ENCODE peak calls at places on chromosomes 16 and 17, in nine cellular contexts. I is prostate gland, J is spleen, R is HCT116, X is H1, U is stomach, F is esophagus muscularis mucosa, C is breast epithelium, Z is suprapubic skin. E is an unnamed sample.

GRCh38 chr17:11853321-11854151 is 143.7 kb downstream of the ZNF18 start:
- DNase-seq in I (no peak), J (no peak), R (no peak), X (no peak), U (no peak), F (no peak), C (no peak), Z (no peak), E (no peak)

GRCh38 chr17:42779942-42780815 is at the start of gene WNK4:
- DNase-seq in I (peak), J (peak), R (no peak), X (peak), U (peak), F (no peak), C (no peak), Z (no peak), E (peak)

GRCh38 chr16:14337303-14338191 is 266.4 kb downstream of the MRTFB start:
- DNase-seq in I (peak), J (no peak), R (no peak), X (no peak), U (no peak), F (no peak), C (no peak), Z (no peak), E (no peak)

GRCh38 chr17:36742267-36743000 is 141.1 kb downstream of the MRM1 start:
- DNase-seq in I (no peak), J (peak), R (no peak), X (peak), U (no peak), F (no peak), C (no peak), Z (no peak), E (no peak)

GRCh38 chr17:67503184-67503583 is 126.1 kb downstream of the PITPNC1 start:
- DNase-seq in I (no peak), J (no peak), R (peak), X (no peak), U (no peak), F (no peak), C (no peak), Z (no peak), E (no peak)

GRCh38 chr16:49660647-49661046 is 195.3 kb downstream of the ZNF423 start:
- DNase-seq in I (no peak), J (no peak), R (no peak), X (no peak), U (no peak), F (no peak), C (no peak), Z (no peak), E (no peak)

GRCh38 chr16:76157629-76158028 is 119.6 kb upstream of the CNTNAP4 start:
- DNase-seq in I (no peak), J (no peak), R (no peak), X (no peak), U (no peak), F (no peak), C (no peak), Z (no peak), E (no peak)

GRCh38 chr17:64155751-64156544 is 26.0 kb upstream of the ERN1 start:
- DNase-seq in I (peak), J (peak), R (no peak), X (no peak), U (peak), F (no peak), C (peak), Z (peak), E (peak)

GRCh38 chr16:24609740-24610420 is 70.5 kb downstream of the RBBP6 start:
- DNase-seq in I (peak), J (no peak), R (no peak), X (peak), U (peak), F (no peak), C (peak), Z (peak), E (peak)

GRCh38 chr17:39667262-39668140 is 752 bp upstream of the PNMT start:
- DNase-seq in I (no peak), J (peak), R (no peak), X (peak), U (peak), F (no peak), C (no peak), Z (no peak), E (no peak)

GRCh38 chr17:78042542-78042941 is 84.0 kb downstream of the TNRC6C start:
- DNase-seq in I (no peak), J (no peak), R (no peak), X (no peak), U (no peak), F (peak), C (no peak), Z (no peak), E (no peak)

GRCh38 chr17:1180958-1181768 is 1.4 kb upstream of the ABR start:
- DNase-seq in I (no peak), J (peak), R (no peak), X (peak), U (no peak), F (no peak), C (no peak), Z (no peak), E (no peak)

GRCh38 chr17:15384142-15384803 is 42.9 kb upstream of the TEKT3 start:
- DNase-seq in I (no peak), J (no peak), R (no peak), X (no peak), U (no peak), F (peak), C (no peak), Z (peak), E (peak)

GRCh38 chr16:50265260-50265659 is 1.1 kb upstream of the ADCY7 start:
- DNase-seq in I (no peak), J (peak), R (peak), X (no peak), U (peak), F (no peak), C (no peak), Z (no peak), E (peak)

GRCh38 chr16:18932243-18932997 is 6.2 kb upstream of the SMG1 start:
- DNase-seq in I (no peak), J (no peak), R (no peak), X (no peak), U (no peak), F (no peak), C (no peak), Z (no peak), E (no peak)

GRCh38 chr17:59666235-59666634 is 41.0 kb downstream of the PTRH2 start:
- DNase-seq in I (no peak), J (no peak), R (no peak), X (no peak), U (no peak), F (no peak), C (no peak), Z (no peak), E (no peak)

GRCh38 chr17:80596760-80597608 is 52.3 kb downstream of the RPTOR start:
- DNase-seq in I (no peak), J (no peak), R (no peak), X (no peak), U (no peak), F (no peak), C (no peak), Z (no peak), E (no peak)

GRCh38 chr17:2615882-2616281 is 22.4 kb downstream of the PAFAH1B1 start:
- DNase-seq in I (no peak), J (no peak), R (no peak), X (no peak), U (no peak), F (no peak), C (no peak), Z (no peak), E (no peak)

GRCh38 chr16:11101695-11102522 is 154.1 kb downstream of the SOCS1 start:
- DNase-seq in I (no peak), J (no peak), R (no peak), X (no peak), U (no peak), F (no peak), C (no peak), Z (no peak), E (no peak)

GRCh38 chr16:77289331-77289809 is 90.2 kb downstream of the SYCE1L start:
- DNase-seq in I (no peak), J (no peak), R (no peak), X (no peak), U (no peak), F (no peak), C (no peak), Z (no peak), E (no peak)

GRCh38 chr17:3893003-3893719 is at the start of gene CAMKK1:
- DNase-seq in I (peak), J (peak), R (peak), X (peak), U (peak), F (peak), C (peak), Z (peak), E (peak)

GRCh38 chr16:278863-279366 is 1.5 kb upstream of the ARHGDIG start:
- DNase-seq in I (no peak), J (no peak), R (no peak), X (no peak), U (peak), F (no peak), C (no peak), Z (no peak), E (no peak)

GRCh38 chr17:80254396-80255241 is 6.0 kb upstream of the RNF213 start:
- DNase-seq in I (peak), J (no peak), R (peak), X (no peak), U (peak), F (no peak), C (peak), Z (no peak), E (no peak)

GRCh38 chr16:19114359-19115147 is 789 bp downstream of the ITPRIPL2 start:
- DNase-seq in I (peak), J (peak), R (no peak), X (peak), U (peak), F (no peak), C (peak), Z (peak), E (peak)

GRCh38 chr16:87145181-87146176 is 171.7 kb downstream of the C16orf95 start:
- DNase-seq in I (no peak), J (no peak), R (peak), X (no peak), U (no peak), F (no peak), C (no peak), Z (peak), E (no peak)

GRCh38 chr17:58352843-58353719 is 1.1 kb upstream of the SUPT4H1 start:
- DNase-seq in I (peak), J (peak), R (no peak), X (peak), U (no peak), F (no peak), C (peak), Z (no peak), E (peak)

GRCh38 chr16:55077231-55077630 is 146.6 kb downstream of the IRX5 start:
- DNase-seq in I (no peak), J (no peak), R (no peak), X (no peak), U (no peak), F (no peak), C (no peak), Z (no peak), E (peak)

GRCh38 chr16:69741951-69742904 is 12.5 kb downstream of the NOB1 start:
- DNase-seq in I (peak), J (peak), R (no peak), X (no peak), U (peak), F (no peak), C (peak), Z (no peak), E (peak)

GRCh38 chr16:75105306-75106061 is 11.1 kb downstream of the LDHD start:
- DNase-seq in I (no peak), J (peak), R (no peak), X (no peak), U (no peak), F (no peak), C (no peak), Z (peak), E (peak)

GRCh38 chr17:81902023-81902652 is at the start of gene NPB:
- DNase-seq in I (no peak), J (no peak), R (no peak), X (peak), U (peak), F (no peak), C (no peak), Z (no peak), E (no peak)

GRCh38 chr17:602436-602835 is 112.2 kb downstream of the VPS53 start:
- DNase-seq in I (no peak), J (no peak), R (no peak), X (no peak), U (no peak), F (no peak), C (no peak), Z (no peak), E (no peak)

GRCh38 chr17:59607817-59608403 is 11.8 kb upstream of the CLTC start:
- DNase-seq in I (no peak), J (no peak), R (no peak), X (peak), U (no peak), F (no peak), C (no peak), Z (no peak), E (no peak)

GRCh38 chr17:20091161-20092029 is 82.2 kb downstream of the SPECC1 start:
- DNase-seq in I (no peak), J (no peak), R (no peak), X (no peak), U (no peak), F (no peak), C (no peak), Z (no peak), E (no peak)

GRCh38 chr17:45992904-45993303 is 6.1 kb upstream of the STH start:
- DNase-seq in I (no peak), J (no peak), R (no peak), X (no peak), U (no peak), F (no peak), C (no peak), Z (no peak), E (no peak)

GRCh38 chr16:72219282-72219681 is 47.3 kb upstream of the PMFBP1 start:
- DNase-seq in I (no peak), J (no peak), R (no peak), X (no peak), U (no peak), F (peak), C (no peak), Z (no peak), E (no peak)

GRCh38 chr17:30296499-30297038 is 4.8 kb upstream of the BLMH start:
- DNase-seq in I (no peak), J (no peak), R (no peak), X (no peak), U (no peak), F (no peak), C (no peak), Z (no peak), E (no peak)

GRCh38 chr17:52235416-52235960 is 77.0 kb upstream of the CA10 start:
- DNase-seq in I (no peak), J (no peak), R (no peak), X (no peak), U (no peak), F (no peak), C (no peak), Z (no peak), E (no peak)

GRCh38 chr16:64659863-64660262 is 462.0 kb downstream of the CDH11 start:
- DNase-seq in I (no peak), J (no peak), R (no peak), X (no peak), U (no peak), F (no peak), C (no peak), Z (no peak), E (no peak)

GRCh38 chr17:49612721-49613120 is 37.0 kb downstream of the NXPH3 start:
- DNase-seq in I (no peak), J (no peak), R (no peak), X (no peak), U (no peak), F (no peak), C (no peak), Z (no peak), E (no peak)

GRCh38 chr17:49616546-49617205 is 41.0 kb downstream of the NXPH3 start:
- DNase-seq in I (no peak), J (no peak), R (no peak), X (no peak), U (peak), F (no peak), C (peak), Z (no peak), E (peak)

GRCh38 chr17:49610883-49611584 is 35.4 kb downstream of the NXPH3 start:
- DNase-seq in I (peak), J (no peak), R (no peak), X (no peak), U (no peak), F (no peak), C (no peak), Z (no peak), E (no peak)

GRCh38 chr17:49618112-49618611 is 42.5 kb downstream of the NXPH3 start:
- DNase-seq in I (no peak), J (no peak), R (no peak), X (no peak), U (no peak), F (no peak), C (no peak), Z (no peak), E (no peak)

GRCh38 chr17:49616086-49616485 is 40.4 kb downstream of the NXPH3 start:
- DNase-seq in I (no peak), J (no peak), R (no peak), X (no peak), U (no peak), F (no peak), C (no peak), Z (no peak), E (no peak)
- TF ChIP-seq CTCF in I (no peak), J (no peak), R (peak), X (peak), U (no peak), F (no peak), C (no peak), Z (no peak), E (no peak)

GRCh38 chr16:31459722-31460581 is 651 bp downstream of the ARMC5 start:
- DNase-seq in I (peak), J (peak), R (peak), X (peak), U (peak), F (peak), C (peak), Z (peak), E (peak)
- TF ChIP-seq POLR2AphosphoS5 in I (peak), J (no peak), R (peak), X (peak), U (peak), F (peak), C (no peak), Z (no peak), E (no peak)

GRCh38 chr17:9054611-9055010 is 33.3 kb downstream of the NTN1 start:
- DNase-seq in I (no peak), J (no peak), R (no peak), X (peak), U (no peak), F (no peak), C (no peak), Z (no peak), E (no peak)
- TF ChIP-seq POLR2A in I (no peak), J (no peak), R (no peak), X (no peak), U (no peak), F (no peak), C (no peak), Z (no peak), E (no peak)

DNA sequence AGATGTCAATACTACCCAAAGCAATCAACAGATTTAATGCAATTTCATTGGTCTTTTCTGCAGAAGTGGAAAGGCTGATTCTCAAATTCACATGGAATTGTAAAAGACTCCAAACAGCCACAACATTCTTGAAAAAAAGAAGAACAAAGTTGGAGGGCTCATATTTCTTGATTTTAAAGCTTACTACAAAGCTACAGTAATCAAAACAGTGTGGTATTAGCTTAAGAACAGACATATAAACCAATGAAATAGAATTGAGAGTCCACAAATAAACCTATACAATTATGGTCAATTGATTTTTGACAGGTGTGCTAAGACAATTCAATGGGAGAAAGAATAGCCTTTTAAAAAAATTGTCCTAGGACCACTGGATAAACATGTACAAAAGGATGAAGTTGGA is 14.4 kb upstream of the ABCC1 start:
- DNase-seq in I (no peak), J (no peak), R (no peak), X (no peak), U (no peak), F (no peak), C (no peak), Z (no peak), E (no peak)
- TF ChIP-seq CTCF in I (no peak), J (no peak), R (no peak), X (no peak), U (no peak), F (no peak), C (no peak), Z (no peak), E (no peak)

GRCh38 chr17:28982191-28982793 is 23.5 kb downstream of the SEZ6 start:
- DNase-seq in I (peak), J (peak), R (no peak), X (no peak), U (no peak), F (no peak), C (peak), Z (no peak), E (no peak)
- TF ChIP-seq POLR2AphosphoS5 in I (peak), J (peak), R (no peak), X (no peak), U (peak), F (peak), C (peak), Z (no peak), E (no peak)

DNA sequence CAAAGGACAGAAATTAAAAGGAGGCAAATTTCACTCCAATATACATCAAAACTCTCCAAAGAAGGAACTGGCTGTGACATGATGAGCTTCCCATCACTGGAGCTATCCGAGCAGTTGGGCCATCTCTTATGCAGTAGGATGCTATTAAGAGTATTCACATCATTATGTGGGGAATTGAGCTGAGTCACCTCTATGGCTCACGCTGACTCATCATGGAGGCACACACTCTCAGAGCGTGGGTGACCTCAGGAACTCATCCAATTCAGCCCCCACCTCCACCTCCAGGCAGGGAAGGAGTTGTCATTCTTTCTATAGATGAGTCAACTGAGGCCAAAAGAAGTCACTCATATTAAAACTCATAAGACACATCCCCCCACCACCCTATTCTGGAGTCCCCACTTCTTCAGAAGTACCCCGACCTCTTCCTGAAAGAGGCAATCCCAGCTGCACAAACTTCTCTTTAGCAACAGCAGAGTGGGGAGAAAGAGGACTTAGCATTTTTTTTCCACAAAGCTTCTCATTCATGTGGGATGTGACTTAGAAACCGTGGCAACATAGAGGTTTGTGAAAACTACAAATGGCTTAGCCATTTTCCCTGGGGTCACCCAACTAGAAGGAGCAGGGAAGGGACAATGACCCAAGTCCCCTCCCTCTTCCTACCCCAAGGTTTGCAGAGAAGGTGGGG is 32.5 kb downstream of the ABCC12 start:
- DNase-seq in I (no peak), J (no peak), R (peak), X (no peak), U (no peak), F (no peak), C (no peak), Z (no peak), E (no peak)
- TF ChIP-seq POLR2A in I (no peak), J (no peak), R (no peak), X (no peak), U (no peak), F (no peak), C (no peak), Z (no peak), E (no peak)

DNA sequence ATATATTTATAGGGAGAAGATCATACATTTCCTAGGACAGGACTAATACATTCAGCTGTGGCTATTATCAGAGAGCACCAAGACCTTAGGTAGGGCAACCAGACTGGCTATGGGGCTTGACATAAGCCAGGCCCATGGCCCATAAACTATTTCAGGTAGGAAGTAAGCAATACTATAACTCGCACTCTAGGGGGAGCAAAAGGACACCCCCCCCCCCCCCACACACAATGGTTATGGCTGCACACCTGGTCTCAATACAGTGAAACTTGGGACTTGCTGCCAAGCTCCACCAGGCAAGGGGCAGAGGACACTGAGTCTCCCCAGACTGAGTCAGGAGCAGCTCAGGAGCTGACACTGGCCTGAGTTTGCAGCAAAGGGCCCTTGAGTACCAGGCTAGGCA is 348.9 kb upstream of the ASIC2 start:
- DNase-seq in I (no peak), J (no peak), R (no peak), X (no peak), U (no peak), F (no peak), C (no peak), Z (no peak), E (no peak)
- TF ChIP-seq CTCF in I (no peak), J (no peak), R (no peak), X (peak), U (no peak), F (no peak), C (no peak), Z (no peak), E (no peak)

GRCh38 chr16:15772579-15773293 is 84.1 kb downstream of the MYH11 start:
- DNase-seq in I (no peak), J (peak), R (no peak), X (no peak), U (no peak), F (no peak), C (no peak), Z (no peak), E (no peak)
- TF ChIP-seq POLR2AphosphoS5 in I (no peak), J (no peak), R (no peak), X (no peak), U (no peak), F (no peak), C (no peak), Z (no peak), E (peak)

E was measured in sigmoid colon.